ENCODE peak calls at places on chromosomes 13 and 19, in four cellular contexts. Y is SK-N-SH, C is GM12878, E is K562. L is an unnamed sample.

GRCh38 chr19:3653865-3654513 is 27.4 kb upstream of the CACTIN start:
- DNase-seq in Y (no peak), C (no peak), E (peak), L (no peak)

GRCh38 chr13:89783221-89783755 is 1564.2 kb upstream of the MIR17HG start:
- DNase-seq in Y (no peak), C (no peak), E (no peak), L (no peak)

GRCh38 chr13:109605846-109606245 is 180.5 kb downstream of the IRS2 start:
- DNase-seq in Y (no peak), C (no peak), E (no peak), L (no peak)

GRCh38 chr19:5851302-5851701 is at the start of gene FUT3:
- DNase-seq in Y (no peak), C (no peak), E (peak), L (no peak)

GRCh38 chr19:19554074-19555023 is 16.3 kb downstream of the CILP2 start:
- DNase-seq in Y (peak), C (no peak), E (peak), L (no peak)

GRCh38 chr19:45768644-45769053 is 403 bp downstream of the SIX5 start:
- DNase-seq in Y (no peak), C (no peak), E (peak), L (peak)

GRCh38 chr19:1269478-1270167 is 491 bp downstream of the CIRBP start:
- DNase-seq in Y (peak), C (no peak), E (peak), L (peak)

GRCh38 chr13:103878891-103879605 is 812.8 kb upstream of the SLC10A2 start:
- DNase-seq in Y (no peak), C (no peak), E (no peak), L (no peak)

GRCh38 chr13:19888799-19889198 is 25.4 kb upstream of the ZMYM5 start:
- DNase-seq in Y (peak), C (no peak), E (no peak), L (no peak)

GRCh38 chr19:46503848-46504453 is 8.3 kb upstream of the PNMA8B start:
- DNase-seq in Y (peak), C (no peak), E (no peak), L (no peak)

DNA sequence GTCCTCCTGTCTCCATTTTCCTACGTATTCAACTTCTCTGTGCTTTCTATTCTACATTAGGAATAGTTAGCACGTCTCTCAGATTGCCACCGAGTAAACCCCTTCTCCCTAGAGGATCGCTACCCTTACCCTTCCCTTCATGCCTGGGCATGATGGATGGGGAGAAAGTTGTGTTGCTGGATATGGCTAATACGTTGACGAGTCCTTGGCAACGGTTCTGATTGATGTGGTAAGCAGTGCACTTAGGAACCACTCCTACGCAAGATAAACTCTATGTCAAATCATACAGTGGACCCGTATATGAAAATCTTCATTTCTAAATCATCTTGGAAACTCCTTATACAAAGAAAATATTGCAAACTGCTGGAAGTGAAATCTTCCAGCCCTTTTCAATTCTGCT is 224.5 kb downstream of the EFNB2 start:
- DNase-seq in Y (no peak), C (no peak), E (no peak), L (no peak)
- TF ChIP-seq JUND in Y (no peak), C (no peak), E (no peak), L (no peak)

GRCh38 chr13:36806102-36806501 is 12.9 kb upstream of the RFXAP start:
- DNase-seq in Y (no peak), C (no peak), E (no peak), L (no peak)
- TF ChIP-seq JUND in Y (no peak), C (no peak), E (no peak), L (no peak)

GRCh38 chr13:44044544-44045178 is 165.0 kb downstream of the LACC1 start:
- DNase-seq in Y (no peak), C (no peak), E (no peak), L (no peak)

GRCh38 chr13:44048326-44048725 is 168.6 kb downstream of the LACC1 start:
- DNase-seq in Y (no peak), C (no peak), E (no peak), L (peak)

GRCh38 chr13:44046428-44046827 is 166.7 kb downstream of the LACC1 start:
- DNase-seq in Y (no peak), C (no peak), E (no peak), L (no peak)

GRCh38 chr13:44049546-44049945 is 169.8 kb downstream of the LACC1 start:
- DNase-seq in Y (no peak), C (no peak), E (no peak), L (no peak)

DNA sequence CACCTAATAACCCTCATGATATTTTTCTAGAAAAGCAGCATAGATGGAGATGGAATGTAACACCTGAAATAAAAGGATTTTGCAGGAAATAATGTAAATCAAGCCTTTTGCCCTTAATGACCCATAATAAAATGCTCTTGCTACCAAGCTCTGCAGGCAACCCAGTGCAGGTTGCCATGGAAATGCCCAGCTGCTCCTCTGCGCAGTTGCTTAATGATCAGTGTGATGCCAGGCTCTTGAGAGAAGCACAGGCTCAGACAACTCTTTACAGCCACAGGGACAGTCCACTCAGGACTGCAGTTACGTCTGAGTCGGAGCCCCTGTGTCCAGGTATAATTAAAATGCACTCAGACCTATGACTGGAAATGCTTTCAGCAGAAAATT is 165.5 kb downstream of the LACC1 start:
- DNase-seq in Y (peak), C (no peak), E (no peak), L (no peak)
- TF ChIP-seq JUND in Y (no peak), C (no peak), E (no peak), L (no peak)

DNA sequence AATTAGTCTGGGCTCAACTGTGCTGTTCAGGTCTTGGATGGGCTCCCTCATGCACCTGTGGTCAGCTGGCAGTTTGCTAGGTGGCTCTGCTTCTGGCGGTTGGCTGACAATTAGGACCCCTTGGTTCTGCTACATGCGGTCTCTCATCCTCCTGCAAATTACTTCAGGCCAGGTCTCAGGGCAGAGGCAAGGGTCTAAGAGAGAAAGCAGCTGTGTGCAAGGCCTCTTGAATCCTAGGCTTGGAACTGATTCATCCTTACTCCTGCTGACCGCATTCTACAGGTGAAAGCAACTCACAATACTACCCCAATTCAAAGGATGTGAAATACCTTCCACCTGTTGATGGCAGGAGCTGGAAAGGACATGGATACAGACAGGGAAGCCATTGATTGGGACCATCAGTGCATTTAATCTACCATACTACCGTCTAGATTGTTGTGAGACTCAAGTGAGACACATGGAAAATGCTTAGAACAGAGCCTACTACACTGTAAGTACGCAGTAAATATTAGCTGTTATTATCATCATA is 19.1 kb downstream of the CBY2 start:
- DNase-seq in Y (no peak), C (no peak), E (no peak), L (no peak)
- TF ChIP-seq JUND in Y (no peak), C (no peak), E (no peak), L (no peak)